ENCODE peak calls at places on chromosomes 7 and 10, in seven cellular contexts. One of them, this sample, is unnamed.
A peak's percentile ranks its signal among the peaks of the same experiment; 100 is the strongest.

GRCh38 chr10:110834622-110835219 is 37.0 kb upstream of the PDCD4 start:
- DNase-seq in thyroid gland: peak; percentile 83
- DNase-seq in upper lobe of right lung: no peak
- DNase-seq in CD8-positive, alpha-beta T cell: peak; percentile 71
- DNase-seq in hepatocyte: peak; percentile 73
- DNase-seq in body of pancreas: peak; percentile 77
- DNase-seq in spleen: no peak
- DNase-seq in this sample: no peak

GRCh38 chr7:34104120-34104519 is 198.8 kb downstream of the BMPER start:
- DNase-seq in thyroid gland: no peak
- DNase-seq in upper lobe of right lung: no peak
- DNase-seq in CD8-positive, alpha-beta T cell: no peak
- DNase-seq in hepatocyte: no peak
- DNase-seq in body of pancreas: no peak
- DNase-seq in spleen: no peak
- DNase-seq in this sample: no peak

GRCh38 chr7:42883950-42884349 is 27.9 kb downstream of the C7orf25 start:
- DNase-seq in thyroid gland: peak; percentile 96
- DNase-seq in upper lobe of right lung: peak; percentile 85
- DNase-seq in CD8-positive, alpha-beta T cell: no peak
- DNase-seq in hepatocyte: no peak
- DNase-seq in body of pancreas: no peak
- DNase-seq in spleen: peak; percentile 83
- DNase-seq in this sample: peak; percentile 8

GRCh38 chr7:155296788-155297516 is 726 bp upstream of the INSIG1 start:
- DNase-seq in thyroid gland: peak; percentile 48
- DNase-seq in upper lobe of right lung: peak; percentile 84
- DNase-seq in CD8-positive, alpha-beta T cell: peak; percentile 92
- DNase-seq in hepatocyte: peak; percentile 81
- DNase-seq in body of pancreas: peak; percentile 70
- DNase-seq in spleen: peak; percentile 94
- DNase-seq in this sample: peak; percentile 77

GRCh38 chr7:42237162-42237821 is at the start of gene GLI3:
- DNase-seq in thyroid gland: peak; percentile 88
- DNase-seq in upper lobe of right lung: peak; percentile 88
- DNase-seq in CD8-positive, alpha-beta T cell: no peak
- DNase-seq in hepatocyte: peak; percentile 89
- DNase-seq in body of pancreas: peak; percentile 71
- DNase-seq in spleen: peak; percentile 78
- DNase-seq in this sample: peak; percentile 30

GRCh38 chr7:124914298-124914697 is 15.3 kb downstream of the POT1 start:
- DNase-seq in thyroid gland: no peak
- DNase-seq in upper lobe of right lung: no peak
- DNase-seq in CD8-positive, alpha-beta T cell: no peak
- DNase-seq in hepatocyte: no peak
- DNase-seq in body of pancreas: no peak
- DNase-seq in spleen: no peak
- DNase-seq in this sample: no peak

GRCh38 chr7:27510550-27510949 is 152.1 kb downstream of the HIBADH start:
- DNase-seq in thyroid gland: no peak
- DNase-seq in upper lobe of right lung: no peak
- DNase-seq in CD8-positive, alpha-beta T cell: no peak
- DNase-seq in hepatocyte: no peak
- DNase-seq in body of pancreas: no peak
- DNase-seq in spleen: no peak
- DNase-seq in this sample: no peak

GRCh38 chr10:131746241-131746711 is 154.5 kb upstream of the PPP2R2D start:
- DNase-seq in thyroid gland: no peak
- DNase-seq in upper lobe of right lung: no peak
- DNase-seq in CD8-positive, alpha-beta T cell: no peak
- DNase-seq in hepatocyte: no peak
- DNase-seq in body of pancreas: no peak
- DNase-seq in spleen: no peak
- DNase-seq in this sample: no peak

GRCh38 chr10:90354914-90355313 is 502.9 kb downstream of the HTR7 start:
- DNase-seq in thyroid gland: no peak
- DNase-seq in upper lobe of right lung: no peak
- DNase-seq in CD8-positive, alpha-beta T cell: no peak
- DNase-seq in hepatocyte: no peak
- DNase-seq in body of pancreas: no peak
- DNase-seq in spleen: no peak
- DNase-seq in this sample: no peak

GRCh38 chr7:82413237-82413636 is 30.3 kb downstream of the CACNA2D1 start:
- DNase-seq in thyroid gland: peak; percentile 65
- DNase-seq in upper lobe of right lung: no peak
- DNase-seq in CD8-positive, alpha-beta T cell: no peak
- DNase-seq in hepatocyte: no peak
- DNase-seq in body of pancreas: no peak
- DNase-seq in spleen: no peak
- DNase-seq in this sample: no peak

GRCh38 chr7:132771301-132771730 is 195.0 kb upstream of the PLXNA4 start:
- DNase-seq in thyroid gland: no peak
- DNase-seq in upper lobe of right lung: no peak
- DNase-seq in CD8-positive, alpha-beta T cell: peak; percentile 55
- DNase-seq in hepatocyte: no peak
- DNase-seq in body of pancreas: no peak
- DNase-seq in spleen: no peak
- DNase-seq in this sample: peak; percentile 18

GRCh38 chr10:91551856-91552255 is 81.0 kb downstream of the PPP1R3C start:
- DNase-seq in thyroid gland: peak; percentile 15
- DNase-seq in upper lobe of right lung: no peak
- DNase-seq in CD8-positive, alpha-beta T cell: no peak
- DNase-seq in hepatocyte: peak; percentile 69
- DNase-seq in body of pancreas: peak; percentile 65
- DNase-seq in spleen: no peak
- DNase-seq in this sample: no peak

GRCh38 chr10:113030453-113030852 is 80.4 kb downstream of the TCF7L2 start:
- DNase-seq in thyroid gland: no peak
- DNase-seq in upper lobe of right lung: no peak
- DNase-seq in CD8-positive, alpha-beta T cell: no peak
- DNase-seq in hepatocyte: peak; percentile 19
- DNase-seq in body of pancreas: no peak
- DNase-seq in spleen: no peak
- DNase-seq in this sample: no peak

GRCh38 chr7:106731637-106732036 is 70.7 kb upstream of the CCDC71L start:
- DNase-seq in thyroid gland: no peak
- DNase-seq in upper lobe of right lung: no peak
- DNase-seq in CD8-positive, alpha-beta T cell: no peak
- DNase-seq in hepatocyte: no peak
- DNase-seq in body of pancreas: no peak
- DNase-seq in spleen: no peak
- DNase-seq in this sample: no peak

GRCh38 chr7:35253182-35253679 is 669 bp downstream of the TBX20 start:
- DNase-seq in thyroid gland: no peak
- DNase-seq in upper lobe of right lung: no peak
- DNase-seq in CD8-positive, alpha-beta T cell: no peak
- DNase-seq in hepatocyte: no peak
- DNase-seq in body of pancreas: no peak
- DNase-seq in spleen: no peak
- DNase-seq in this sample: no peak

GRCh38 chr10:132294561-132295320 is 13.0 kb downstream of the STK32C start:
- DNase-seq in thyroid gland: no peak
- DNase-seq in upper lobe of right lung: peak; percentile 58
- DNase-seq in CD8-positive, alpha-beta T cell: no peak
- DNase-seq in hepatocyte: no peak
- DNase-seq in body of pancreas: no peak
- DNase-seq in spleen: peak; percentile 49
- DNase-seq in this sample: no peak

GRCh38 chr7:8042796-8043535 is 74.4 kb downstream of the GLCCI1 start:
- DNase-seq in thyroid gland: no peak
- DNase-seq in upper lobe of right lung: no peak
- DNase-seq in CD8-positive, alpha-beta T cell: no peak
- DNase-seq in hepatocyte: no peak
- DNase-seq in body of pancreas: no peak
- DNase-seq in spleen: no peak
- DNase-seq in this sample: no peak

GRCh38 chr10:91856637-91857036 is 52.6 kb downstream of the FGFBP3 start:
- DNase-seq in thyroid gland: peak; percentile 7
- DNase-seq in upper lobe of right lung: no peak
- DNase-seq in CD8-positive, alpha-beta T cell: peak; percentile 19
- DNase-seq in hepatocyte: peak; percentile 19
- DNase-seq in body of pancreas: no peak
- DNase-seq in spleen: no peak
- DNase-seq in this sample: no peak

GRCh38 chr10:46285300-46285699 is 1.5 kb upstream of the ANTXRL start:
- DNase-seq in thyroid gland: no peak
- DNase-seq in upper lobe of right lung: no peak
- DNase-seq in CD8-positive, alpha-beta T cell: no peak
- DNase-seq in hepatocyte: no peak
- DNase-seq in body of pancreas: no peak
- DNase-seq in spleen: no peak
- DNase-seq in this sample: no peak

GRCh38 chr10:126088144-126088543 is 191.8 kb downstream of the FANK1 start:
- DNase-seq in thyroid gland: no peak
- DNase-seq in upper lobe of right lung: no peak
- DNase-seq in CD8-positive, alpha-beta T cell: no peak
- DNase-seq in hepatocyte: no peak
- DNase-seq in body of pancreas: no peak
- DNase-seq in spleen: no peak
- DNase-seq in this sample: no peak

GRCh38 chr7:20140278-20141058 is 76.7 kb downstream of the MACC1 start:
- DNase-seq in thyroid gland: no peak
- DNase-seq in upper lobe of right lung: no peak
- DNase-seq in CD8-positive, alpha-beta T cell: no peak
- DNase-seq in hepatocyte: no peak
- DNase-seq in body of pancreas: no peak
- DNase-seq in spleen: no peak
- DNase-seq in this sample: no peak

GRCh38 chr7:72321637-72322036 is 90.5 kb downstream of the CALN1 start:
- DNase-seq in thyroid gland: no peak
- DNase-seq in upper lobe of right lung: no peak
- DNase-seq in CD8-positive, alpha-beta T cell: no peak
- DNase-seq in hepatocyte: no peak
- DNase-seq in body of pancreas: no peak
- DNase-seq in spleen: no peak
- DNase-seq in this sample: no peak

GRCh38 chr7:72316148-72316547 is 96.0 kb downstream of the CALN1 start:
- DNase-seq in thyroid gland: no peak
- DNase-seq in upper lobe of right lung: no peak
- DNase-seq in CD8-positive, alpha-beta T cell: no peak
- DNase-seq in hepatocyte: no peak
- DNase-seq in body of pancreas: no peak
- DNase-seq in spleen: no peak
- DNase-seq in this sample: no peak

GRCh38 chr7:72313906-72314305 is 98.2 kb downstream of the CALN1 start:
- DNase-seq in thyroid gland: no peak
- DNase-seq in upper lobe of right lung: no peak
- DNase-seq in CD8-positive, alpha-beta T cell: no peak
- DNase-seq in hepatocyte: no peak
- DNase-seq in body of pancreas: no peak
- DNase-seq in spleen: no peak
- DNase-seq in this sample: no peak

GRCh38 chr7:72321081-72321480 is 91.1 kb downstream of the CALN1 start:
- DNase-seq in thyroid gland: no peak
- DNase-seq in upper lobe of right lung: no peak
- DNase-seq in CD8-positive, alpha-beta T cell: no peak
- DNase-seq in hepatocyte: no peak
- DNase-seq in body of pancreas: no peak
- DNase-seq in spleen: no peak
- DNase-seq in this sample: no peak

DNA sequence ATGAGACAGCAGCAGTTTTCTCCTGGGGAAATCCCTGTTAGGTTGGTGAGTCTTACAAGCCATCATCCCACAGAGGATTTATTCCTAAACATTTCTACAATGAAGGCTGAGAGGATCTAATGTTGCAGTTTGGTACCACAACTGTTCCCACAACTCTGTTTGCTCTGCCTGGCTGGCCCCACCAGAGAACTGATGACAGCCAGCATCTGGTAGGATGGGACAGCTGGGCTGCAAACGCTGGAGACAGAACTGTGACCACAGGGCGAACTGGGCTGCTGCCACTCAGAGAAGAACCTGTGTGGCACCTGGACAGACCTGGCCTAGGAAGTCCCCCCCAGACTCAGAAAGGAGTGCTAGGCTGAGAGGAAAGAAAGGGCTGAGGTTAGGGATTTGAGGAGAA is 94.8 kb downstream of the CALN1 start:
- DNase-seq in thyroid gland: no peak
- DNase-seq in upper lobe of right lung: no peak
- DNase-seq in CD8-positive, alpha-beta T cell: no peak
- DNase-seq in hepatocyte: no peak
- DNase-seq in body of pancreas: no peak
- DNase-seq in spleen: no peak
- DNase-seq in this sample: no peak
- TF ChIP-seq CTCF in thyroid gland: no peak
- TF ChIP-seq CTCF in upper lobe of right lung: no peak
- TF ChIP-seq CTCF in CD8-positive, alpha-beta T cell: no peak
- TF ChIP-seq CTCF in hepatocyte: no peak
- TF ChIP-seq CTCF in body of pancreas: no peak
- TF ChIP-seq CTCF in spleen: no peak
- TF ChIP-seq CTCF in this sample: no peak

GRCh38 chr10:5806745-5807144 is 6.5 kb downstream of the GDI2 start:
- DNase-seq in thyroid gland: no peak
- DNase-seq in upper lobe of right lung: no peak
- DNase-seq in CD8-positive, alpha-beta T cell: no peak
- DNase-seq in hepatocyte: no peak
- DNase-seq in body of pancreas: no peak
- DNase-seq in spleen: no peak
- DNase-seq in this sample: no peak
- H3K4me3 ChIP-seq in thyroid gland: no peak overlapping the region
- H3K4me3 ChIP-seq in upper lobe of right lung: no peak overlapping the region
- H3K4me3 ChIP-seq in CD8-positive, alpha-beta T cell: no peak overlapping the region
- H3K4me3 ChIP-seq in hepatocyte: no peak overlapping the region
- H3K4me3 ChIP-seq in body of pancreas: no peak overlapping the region
- H3K4me3 ChIP-seq in spleen: no peak overlapping the region
- H3K4me3 ChIP-seq in this sample: no peak overlapping the region

GRCh38 chr7:148478551-148478950 is 112.0 kb upstream of the C7orf33 start:
- DNase-seq in thyroid gland: no peak
- DNase-seq in upper lobe of right lung: no peak
- DNase-seq in CD8-positive, alpha-beta T cell: no peak
- DNase-seq in hepatocyte: no peak
- DNase-seq in body of pancreas: no peak
- DNase-seq in spleen: no peak
- DNase-seq in this sample: no peak
- H3K27me3 ChIP-seq in thyroid gland: no peaks in the 10 kb centered on the region
- H3K27me3 ChIP-seq in upper lobe of right lung: no peaks in the 10 kb centered on the region
- H3K27me3 ChIP-seq in CD8-positive, alpha-beta T cell: no peaks in the 10 kb centered on the region
- H3K27me3 ChIP-seq in hepatocyte: no peaks in the 10 kb centered on the region
- H3K27me3 ChIP-seq in body of pancreas: no peaks in the 10 kb centered on the region
- H3K27me3 ChIP-seq in spleen: no peaks in the 10 kb centered on the region
- H3K27me3 ChIP-seq in this sample: no peaks in the 10 kb centered on the region

GRCh38 chr7:55423277-55423711 is 58.2 kb downstream of the LANCL2 start:
- DNase-seq in thyroid gland: no peak
- DNase-seq in upper lobe of right lung: no peak
- DNase-seq in CD8-positive, alpha-beta T cell: no peak
- DNase-seq in hepatocyte: no peak
- DNase-seq in body of pancreas: no peak
- DNase-seq in spleen: no peak
- DNase-seq in this sample: no peak
- TF ChIP-seq CTCF in thyroid gland: no peak
- TF ChIP-seq CTCF in upper lobe of right lung: no peak
- TF ChIP-seq CTCF in CD8-positive, alpha-beta T cell: no peak
- TF ChIP-seq CTCF in hepatocyte: no peak
- TF ChIP-seq CTCF in body of pancreas: no peak
- TF ChIP-seq CTCF in spleen: no peak
- TF ChIP-seq CTCF in this sample: no peak

GRCh38 chr10:3807928-3808496 is 23.0 kb upstream of the KLF6 start:
- DNase-seq in thyroid gland: no peak
- DNase-seq in upper lobe of right lung: no peak
- DNase-seq in CD8-positive, alpha-beta T cell: no peak
- DNase-seq in hepatocyte: peak; percentile 52
- DNase-seq in body of pancreas: no peak
- DNase-seq in spleen: no peak
- DNase-seq in this sample: no peak
- H3K4me3 ChIP-seq in thyroid gland: no peak overlapping the region
- H3K4me3 ChIP-seq in upper lobe of right lung: no peak overlapping the region
- H3K4me3 ChIP-seq in CD8-positive, alpha-beta T cell: no peak overlapping the region
- H3K4me3 ChIP-seq in hepatocyte: no peak overlapping the region
- H3K4me3 ChIP-seq in body of pancreas: no peak overlapping the region
- H3K4me3 ChIP-seq in spleen: no peak overlapping the region
- H3K4me3 ChIP-seq in this sample: no peak overlapping the region

GRCh38 chr10:75600833-75601232 is 169.4 kb downstream of the LRMDA start:
- DNase-seq in thyroid gland: no peak
- DNase-seq in upper lobe of right lung: no peak
- DNase-seq in CD8-positive, alpha-beta T cell: no peak
- DNase-seq in hepatocyte: no peak
- DNase-seq in body of pancreas: no peak
- DNase-seq in spleen: no peak
- DNase-seq in this sample: no peak
- H3K27me3 ChIP-seq in thyroid gland: no peaks in the 10 kb centered on the region
- H3K27me3 ChIP-seq in upper lobe of right lung: no peaks in the 10 kb centered on the region
- H3K27me3 ChIP-seq in CD8-positive, alpha-beta T cell: no peaks in the 10 kb centered on the region
- H3K27me3 ChIP-seq in hepatocyte: no peaks in the 10 kb centered on the region
- H3K27me3 ChIP-seq in body of pancreas: no peaks in the 10 kb centered on the region
- H3K27me3 ChIP-seq in spleen: no peaks in the 10 kb centered on the region
- H3K27me3 ChIP-seq in this sample: no peaks in the 10 kb centered on the region

This sample was measured in GM06990.